ENCODE peak calls at places on chromosomes 16 and 17, in five cellular contexts. H is H1, A is GM12878, P is HepG2, N is K562. Z is an unnamed sample. For H3K4me1, the result is how much of the 10 kb centered on the place peaks cover.

GRCh38 chr17:13287226-13287625 is 269.4 kb upstream of the ELAC2 start:
- DNase-seq in H (no peak), A (no peak), P (no peak), N (no peak), Z (no peak)

GRCh38 chr16:69145658-69146057 is 13.2 kb downstream of the UTP4 start:
- DNase-seq in H (no peak), A (no peak), P (no peak), N (no peak), Z (no peak)

GRCh38 chr16:30567991-30568638 is 3.4 kb downstream of the ZNF688 start:
- DNase-seq in H (no peak), A (peak), P (peak), N (no peak), Z (no peak)

GRCh38 chr17:81930142-81931125 is 2.9 kb upstream of the MAFG start:
- DNase-seq in H (no peak), A (no peak), P (no peak), N (no peak), Z (no peak)

GRCh38 chr17:81128774-81129173 is 36.5 kb upstream of the PVALEF start:
- DNase-seq in H (no peak), A (no peak), P (no peak), N (no peak), Z (no peak)

GRCh38 chr17:18916816-18917496 is 35.0 kb upstream of the SLC5A10 start:
- DNase-seq in H (no peak), A (no peak), P (no peak), N (no peak), Z (no peak)

GRCh38 chr17:2058521-2059124 is 3.7 kb downstream of the HIC1 start:
- DNase-seq in H (no peak), A (no peak), P (no peak), N (no peak), Z (no peak)

GRCh38 chr17:78921437-78921971 is 3.7 kb downstream of the TIMP2 start:
- DNase-seq in H (no peak), A (no peak), P (no peak), N (peak), Z (no peak)

GRCh38 chr17:76674600-76674999 is 31.0 kb upstream of the ST6GALNAC1 start:
- DNase-seq in H (no peak), A (no peak), P (no peak), N (peak), Z (no peak)

GRCh38 chr17:73399056-73399455 is 87.3 kb upstream of the CDC42EP4 start:
- DNase-seq in H (no peak), A (no peak), P (no peak), N (no peak), Z (no peak)

GRCh38 chr16:87238371-87238715 is 78.8 kb downstream of the C16orf95 start:
- DNase-seq in H (no peak), A (no peak), P (no peak), N (no peak), Z (no peak)

GRCh38 chr16:77555781-77556180 is 120.9 kb upstream of the ADAMTS18 start:
- DNase-seq in H (no peak), A (no peak), P (no peak), N (no peak), Z (no peak)

GRCh38 chr16:15059324-15059723 is 3.5 kb upstream of the NTAN1 start:
- DNase-seq in H (no peak), A (no peak), P (no peak), N (no peak), Z (no peak)

GRCh38 chr16:69859105-69859969 is 91.8 kb upstream of the CLEC18A start:
- DNase-seq in H (peak), A (no peak), P (peak), N (peak), Z (peak)

GRCh38 chr17:33967608-33968349 is 287.3 kb upstream of the CCL2 start:
- DNase-seq in H (no peak), A (no peak), P (no peak), N (no peak), Z (no peak)
- H3K4me1 ChIP-seq in H (under half), A (half or more), P (under half), N (under half), Z (under half)

GRCh38 chr16:84065536-84066132 is 23.0 kb upstream of the SLC38A8 start:
- DNase-seq in H (no peak), A (no peak), P (peak), N (peak), Z (peak)
- TF ChIP-seq SP1 in H (no peak), A (no peak), P (no peak), N (no peak), Z (no peak)

DNA sequence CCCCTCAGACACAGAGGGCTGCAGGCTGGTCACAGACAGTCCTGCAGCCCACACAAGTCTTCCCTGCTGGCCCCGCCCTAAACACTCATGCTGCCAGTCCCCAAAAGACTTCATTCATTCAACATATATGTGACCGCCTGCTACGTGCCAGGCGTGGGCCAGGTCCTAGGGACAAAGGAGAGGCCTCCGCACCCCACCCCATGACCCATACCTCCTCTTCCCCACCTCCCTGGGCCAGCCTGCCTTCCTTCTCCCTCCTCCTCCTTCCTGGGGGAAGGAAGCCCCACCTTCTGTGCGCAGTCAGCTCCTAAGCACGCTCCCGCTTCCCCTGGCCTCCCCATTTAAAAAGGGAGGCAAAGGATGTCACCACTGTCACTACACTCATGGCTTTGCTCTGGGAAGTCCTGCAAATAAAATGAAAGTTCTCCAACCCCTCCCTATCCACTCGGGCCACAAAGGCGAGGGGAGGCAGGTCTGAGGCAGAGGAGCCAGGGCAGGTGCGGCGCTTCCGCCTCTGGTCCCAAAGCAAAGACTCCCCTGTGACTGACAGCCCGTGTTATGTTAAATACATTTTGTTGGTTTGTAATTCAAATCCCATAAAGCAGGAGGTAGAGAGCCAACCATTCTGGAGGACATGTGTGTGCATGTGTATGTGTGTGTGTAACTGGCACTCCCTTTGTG is 9.0 kb downstream of the DNAAF8 start:
- DNase-seq in H (no peak), A (no peak), P (no peak), N (no peak), Z (no peak)
- TF ChIP-seq RAD21 in H (no peak), A (no peak), P (no peak), N (no peak), Z (no peak)

GRCh38 chr16:7200320-7200719 is 132.3 kb upstream of the RBFOX1 start:
- DNase-seq in H (no peak), A (no peak), P (no peak), N (no peak), Z (no peak)
- H3K4me1 ChIP-seq in H (under half), A (under half), P (under half), N (under half), Z (under half)

GRCh38 chr16:24348511-24349290 is 92.6 kb downstream of the CACNG3 start:
- DNase-seq in H (no peak), A (no peak), P (no peak), N (no peak), Z (no peak)

GRCh38 chr16:24346734-24347133 is 90.6 kb downstream of the CACNG3 start:
- DNase-seq in H (no peak), A (no peak), P (no peak), N (no peak), Z (no peak)

GRCh38 chr16:24347556-24347955 is 91.4 kb downstream of the CACNG3 start:
- DNase-seq in H (no peak), A (no peak), P (peak), N (no peak), Z (no peak)

GRCh38 chr16:24344791-24345190 is 88.7 kb downstream of the CACNG3 start:
- DNase-seq in H (no peak), A (no peak), P (no peak), N (no peak), Z (no peak)
- TF ChIP-seq SP1 in H (no peak), A (no peak), P (no peak), N (no peak), Z (no peak)

GRCh38 chr17:5630434-5630833 is 46.1 kb upstream of the NLRP1 start:
- DNase-seq in H (no peak), A (no peak), P (no peak), N (no peak), Z (no peak)
- TF ChIP-seq RAD21 in H (no peak), A (no peak), P (no peak), N (no peak), Z (no peak)

DNA sequence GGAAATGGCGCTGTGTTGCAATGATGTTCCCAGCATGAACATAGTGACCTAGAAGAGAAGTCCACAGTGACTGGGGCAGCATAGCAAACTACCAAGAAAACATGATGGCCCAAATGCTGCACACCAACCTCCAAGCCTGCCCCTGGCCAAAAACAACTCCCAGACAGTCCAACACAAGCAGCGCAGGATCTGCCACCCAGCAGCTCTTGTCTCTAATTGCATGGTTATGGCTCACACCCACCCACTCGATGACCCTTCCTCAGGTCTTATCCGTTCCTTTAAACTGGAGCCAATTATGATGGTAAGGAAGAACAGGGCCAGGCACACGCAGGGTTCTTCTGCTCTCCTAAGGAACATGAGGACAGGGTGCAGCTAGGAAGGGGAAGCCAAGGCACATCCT is 2.9 kb downstream of the MRPL27 start:
- DNase-seq in H (no peak), A (no peak), P (no peak), N (no peak), Z (no peak)
- H3K4me1 ChIP-seq in H (under half), A (under half), P (under half), N (under half), Z (under half)